ENCODE peak calls at places on chromosomes 4 and X, in five cellular contexts. E, M, B, W and G are unnamed samples.

GRCh38 chrX:20742106-20742505 is 475.4 kb upstream of the RPS6KA3 start:
- DNase-seq in E (no peak), W (no peak), B (no peak), M (peak; percentile 40), G (no peak)

GRCh38 chrX:18389968-18390367 is 35.4 kb upstream of the CDKL5 start:
- DNase-seq in B (peak; percentile 1), M (no peak), E (no peak), W (no peak), G (peak; percentile 8)

GRCh38 chr4:8702020-8702495 is 109.5 kb downstream of the CPZ start:
- DNase-seq in E (no peak), W (no peak), M (no peak), B (no peak), G (no peak)

GRCh38 chr4:70712604-70713452 is 8.9 kb upstream of the RUFY3 start:
- DNase-seq in B (no peak), M (no peak), W (no peak), E (no peak), G (no peak)

GRCh38 chr4:56909083-56909981 is 1.6 kb downstream of the REST start:
- DNase-seq in B (peak; percentile 83), W (no peak), E (no peak), M (peak; percentile 58), G (peak; percentile 78)

GRCh38 chrX:109660756-109661155 is 35.8 kb upstream of the KCNE5 start:
- DNase-seq in E (no peak), W (no peak), B (no peak), M (no peak), G (no peak)

GRCh38 chr4:174198396-174199179 is 84.9 kb downstream of the FBXO8 start:
- DNase-seq in W (no peak), B (no peak), M (peak; percentile 98), E (no peak), G (no peak)

GRCh38 chr4:168612435-168613139 is 115.7 kb downstream of the PALLD start:
- DNase-seq in M (peak; percentile 94), B (no peak), E (no peak), W (no peak), G (no peak)

GRCh38 chr4:41012308-41012707 is 202.0 kb downstream of the APBB2 start:
- DNase-seq in B (no peak), M (peak; percentile 56), E (no peak), W (no peak), G (no peak)

GRCh38 chr4:69832326-69833030 is 27.5 kb downstream of the SULT1E1 start:
- DNase-seq in M (no peak), B (no peak), E (peak; percentile 28), W (no peak), G (peak; percentile 23)

GRCh38 chr4:44487341-44487740 is 38.7 kb upstream of the KCTD8 start:
- DNase-seq in W (no peak), M (peak; percentile 11), B (no peak), E (no peak), G (no peak)

GRCh38 chr4:38366997-38367396 is 297.0 kb upstream of the KLF3 start:
- DNase-seq in B (no peak), E (no peak), W (no peak), M (no peak), G (no peak)

GRCh38 chr4:624705-625590 is at the start of gene PDE6B:
- DNase-seq in E (peak; percentile 76), W (no peak), M (no peak), B (no peak), G (no peak)

GRCh38 chr4:176775326-176775725 is 17.4 kb downstream of the VEGFC start:
- DNase-seq in E (no peak), W (no peak), M (peak; percentile 58), B (no peak), G (no peak)

GRCh38 chr4:165784672-165785071 is 88.4 kb upstream of the TLL1 start:
- DNase-seq in E (no peak), B (no peak), M (peak; percentile 33), W (no peak), G (no peak)

GRCh38 chr4:118849867-118850812 is 14.2 kb upstream of the SEC24D start:
- DNase-seq in M (peak; percentile 27), W (no peak), E (no peak), B (peak; percentile 59), G (peak; percentile 49)

GRCh38 chr4:19381068-19381467 is 870.6 kb upstream of the SLIT2 start:
- DNase-seq in M (peak; percentile 70), W (no peak), B (no peak), E (no peak), G (no peak)

GRCh38 chr4:7120341-7120740 is 52.5 kb upstream of the GRPEL1 start:
- DNase-seq in B (no peak), E (no peak), M (no peak), W (no peak), G (peak; percentile 21)

GRCh38 chr4:103032575-103032974 is 13.1 kb upstream of the SLC9B1 start:
- DNase-seq in M (peak; percentile 21), E (no peak), W (no peak), B (peak; percentile 58), G (peak; percentile 46)

GRCh38 chr4:87633239-87633638 is 16.8 kb upstream of the DMP1 start:
- DNase-seq in W (no peak), M (peak; percentile 64), E (no peak), B (no peak), G (no peak)

GRCh38 chr4:153023692-153024394 is 87.7 kb downstream of the FHDC1 start:
- DNase-seq in E (no peak), W (peak; percentile 61), B (no peak), M (no peak), G (peak; percentile 9)

GRCh38 chr4:126906466-126906865 is 726.3 kb upstream of the INTU start:
- DNase-seq in B (no peak), E (no peak), M (no peak), W (no peak), G (no peak)

GRCh38 chr4:1872918-1873269 is 1.7 kb downstream of the NSD2 start:
- DNase-seq in W (no peak), M (peak; percentile 70), B (peak; percentile 48), E (no peak), G (peak; percentile 82)

GRCh38 chr4:12734586-12734985 is 749.6 kb downstream of the RAB28 start:
- DNase-seq in B (peak; percentile 52), M (no peak), W (no peak), E (no peak), G (peak; percentile 5)

GRCh38 chr4:10611673-10612072 is 72.9 kb downstream of the CLNK start:
- DNase-seq in E (peak; percentile 74), M (peak; percentile 86), W (no peak), B (no peak), G (no peak)

GRCh38 chr4:113978561-113979156 is 788 bp downstream of the ARSJ start:
- DNase-seq in B (no peak), E (no peak), M (peak; percentile 51), W (no peak), G (no peak)

GRCh38 chr4:66169341-66169740 is 499.1 kb upstream of the EPHA5 start:
- DNase-seq in B (no peak), E (no peak), W (no peak), M (peak; percentile 63), G (no peak)

GRCh38 chrX:68843992-68844391 is 15.2 kb downstream of the EFNB1 start:
- DNase-seq in W (no peak), B (no peak), E (no peak), M (no peak), G (no peak)

GRCh38 chr4:151105454-151106032 is 6.1 kb downstream of the RPS3A start:
- DNase-seq in W (no peak), M (no peak), B (no peak), E (no peak), G (no peak)

DNA sequence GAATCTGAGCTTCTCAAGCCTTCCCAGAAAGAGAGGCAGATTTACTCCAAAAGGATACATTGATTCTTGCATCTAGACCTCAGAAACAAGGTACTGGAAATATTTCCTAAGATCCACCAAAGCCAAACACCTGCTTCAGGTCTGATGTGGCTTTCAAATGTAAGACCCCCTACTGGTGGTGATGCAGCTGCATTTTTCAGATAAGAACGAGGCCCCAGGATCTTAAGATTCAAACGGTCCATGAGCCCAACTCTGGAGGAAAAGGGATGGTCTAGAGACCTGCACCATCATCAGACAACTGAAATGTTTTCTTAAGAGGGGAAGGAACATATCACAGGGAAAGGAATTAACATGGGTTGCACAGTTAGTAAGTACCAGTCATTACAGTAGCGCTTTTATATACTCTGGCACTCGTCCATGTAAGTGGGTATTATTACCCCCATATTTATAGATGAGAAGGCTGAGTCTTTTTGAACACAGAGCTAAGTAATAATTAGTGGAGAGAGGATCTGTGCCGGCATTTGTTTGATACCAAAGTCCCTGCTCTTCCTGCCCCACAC is 73.7 kb downstream of the LEF1 start:
- DNase-seq in M (no peak), W (no peak), E (no peak), B (no peak), G (no peak)
- TF ChIP-seq CTCF in M (no peak), W (no peak), E (no peak), B (peak; percentile 61), G (no peak)

DNA sequence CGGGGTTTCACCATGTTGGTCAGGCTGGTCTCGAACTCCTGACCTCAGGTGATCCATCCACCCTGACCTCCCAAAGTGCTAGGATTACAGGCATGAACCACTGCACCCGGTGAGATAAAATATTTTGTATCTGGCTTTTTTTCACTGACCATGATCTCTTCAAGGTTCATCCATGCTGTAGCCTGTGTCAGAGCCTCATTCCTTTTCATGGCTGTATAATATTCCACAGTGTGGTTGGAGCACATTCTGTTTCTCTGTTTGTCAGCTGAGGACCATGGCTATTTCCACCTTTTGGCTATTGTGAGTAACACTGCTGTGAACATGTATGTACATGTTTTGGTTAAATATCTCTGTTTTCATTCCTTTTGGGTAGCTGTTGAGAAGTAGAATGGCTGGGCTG is 169.2 kb downstream of the SHOX start:
- DNase-seq in W (no peak), B (no peak), M (no peak), E (no peak), G (no peak)
- H3K4me3 ChIP-seq in W (no peak overlapping the region), B (no peak overlapping the region), M (no peak overlapping the region), E (no peak overlapping the region), G (no peak overlapping the region)

GRCh38 chr4:112517911-112518310 is 1.9 kb upstream of the NEUROG2 start:
- DNase-seq in B (no peak), M (no peak), W (no peak), E (no peak), G (no peak)

GRCh38 chr4:112518675-112519074 is 2.7 kb upstream of the NEUROG2 start:
- DNase-seq in W (no peak), M (no peak), B (no peak), E (no peak), G (no peak)

GRCh38 chr4:112516401-112517066 is 554 bp upstream of the NEUROG2 start:
- DNase-seq in E (no peak), M (no peak), W (no peak), B (peak; percentile 42), G (peak; percentile 73)

GRCh38 chr4:112516076-112516385 is at the start of gene NEUROG2:
- DNase-seq in M (no peak), E (no peak), B (no peak), W (no peak), G (no peak)

DNA sequence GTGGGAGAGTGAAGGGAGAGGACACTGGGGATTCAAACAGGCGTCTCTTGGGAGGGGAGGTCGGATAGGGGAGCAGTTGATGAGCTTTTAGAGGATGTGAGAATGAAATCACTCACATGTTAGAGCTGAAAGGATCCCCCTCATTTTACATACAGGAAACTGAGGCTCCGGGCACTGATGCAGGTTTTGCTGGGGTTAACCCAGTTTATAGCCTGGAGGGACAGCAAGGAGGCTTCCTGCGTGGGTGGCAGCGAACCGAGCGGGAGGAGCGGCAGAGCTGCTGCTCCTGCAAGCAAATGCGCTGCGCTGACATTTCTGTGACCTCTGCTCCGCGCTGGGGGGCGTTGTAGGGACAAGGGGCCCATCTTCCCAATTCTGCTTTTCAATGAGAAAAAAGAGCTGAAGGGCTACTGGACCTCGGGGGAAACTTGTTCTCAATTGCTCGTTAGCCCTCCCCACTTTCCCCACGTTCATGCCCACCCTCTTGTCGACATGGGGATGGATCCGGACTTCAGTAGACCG is 1.1 kb upstream of the NEUROG2 start:
- DNase-seq in B (peak; percentile 51), W (no peak), M (no peak), E (no peak), G (peak; percentile 80)
- TF ChIP-seq CTCF in B (peak; percentile 68), W (no peak), M (no peak), E (no peak), G (peak; percentile 3)

GRCh38 chr4:30724217-30724616 is 4.0 kb downstream of the PCDH7 start:
- DNase-seq in M (peak; percentile 22), E (no peak), B (no peak), W (no peak), G (no peak)
- H3K4me3 ChIP-seq in M (peak overlapping the region; percentile 88), E (peak overlapping the region; percentile 9), B (no peak overlapping the region), W (peak overlapping the region; percentile 57), G (no peak overlapping the region)